ENCODE peak calls at places on chromosomes 3 and 15, in ten cellular contexts. C is Caki2; X is T follicular helper cell; D is adrenal gland; B is stimulated activated CD4-positive, alpha-beta T cell treated with anti-CD3 and anti-CD28 coated beads, TNF-alpha, amount 100 ng/mL, for 48 hours; W is NCI-H1105 treated with DMSO at 0.1 percent for 48 hours; I is endothelial cell; N is NCI-H2081 treated with DMSO at 0.1 percent for 48 hours; S is fibroblast of mammary gland; P is astrocyte of the spinal cord. G is an unnamed sample.

GRCh38 chr15:29900237-29901189 is 78.2 kb upstream of the TJP1 start:
- DNase-seq in D (no peak), X (no peak), P (no peak), N (no peak), W (no peak), B (no peak), I (no peak), S (no peak), C (no peak), G (no peak)

GRCh38 chr3:179969525-179969924 is 67.2 kb downstream of the PEX5L start:
- DNase-seq in N (no peak), P (no peak), S (peak), B (no peak), X (no peak), D (no peak), C (no peak), I (no peak), W (peak), G (no peak)

GRCh38 chr3:48568476-48568875 is 4.9 kb upstream of the UCN2 start:
- DNase-seq in B (no peak), S (no peak), C (no peak), X (no peak), P (no peak), W (no peak), N (no peak), I (no peak), D (no peak), G (no peak)

GRCh38 chr3:140898340-140899180 is 43.1 kb upstream of the SLC25A36 start:
- DNase-seq in B (no peak), D (no peak), P (peak), N (peak), X (no peak), C (peak), W (peak), I (peak), S (peak), G (peak)

GRCh38 chr3:52194541-52195296 is 3.2 kb upstream of the ALAS1 start:
- DNase-seq in X (no peak), B (no peak), I (no peak), N (no peak), D (peak), C (no peak), W (no peak), S (no peak), P (no peak), G (no peak)

GRCh38 chr3:152258448-152259302 is 10.1 kb upstream of the MBNL1 start:
- DNase-seq in W (no peak), X (peak), C (peak), B (peak), D (peak), P (peak), S (peak), I (no peak), N (no peak), G (no peak)

GRCh38 chr15:61275901-61276300 is 46.8 kb upstream of the RORA start:
- DNase-seq in D (no peak), C (no peak), X (no peak), N (peak), B (no peak), I (no peak), S (no peak), P (no peak), W (peak), G (peak)

GRCh38 chr15:29151111-29151857 is 118.3 kb downstream of the NSMCE3 start:
- DNase-seq in I (no peak), W (no peak), P (no peak), C (no peak), X (no peak), S (no peak), D (no peak), N (no peak), B (no peak), G (no peak)

GRCh38 chr3:101988591-101988990 is 139.3 kb downstream of the NFKBIZ start:
- DNase-seq in N (no peak), S (peak), I (no peak), B (peak), X (no peak), W (no peak), P (no peak), D (no peak), C (no peak), G (no peak)

GRCh38 chr3:7038394-7038793 is 177.5 kb downstream of the GRM7 start:
- DNase-seq in W (no peak), I (no peak), X (no peak), D (no peak), P (no peak), B (no peak), N (no peak), C (no peak), S (no peak), G (no peak)

GRCh38 chr15:39269352-39269751 is 311.5 kb upstream of the THBS1 start:
- DNase-seq in S (no peak), X (no peak), D (no peak), C (no peak), I (no peak), B (no peak), W (no peak), P (no peak), N (no peak), G (no peak)

GRCh38 chr3:106628407-106628806 is 748.8 kb upstream of the CCDC54 start:
- DNase-seq in N (no peak), W (no peak), D (no peak), X (no peak), C (no peak), I (no peak), P (peak), S (peak), B (no peak), G (no peak)

GRCh38 chr15:95563634-95564033 is 766.9 kb upstream of the NR2F2 start:
- DNase-seq in S (no peak), N (no peak), D (no peak), B (no peak), X (no peak), W (no peak), C (no peak), P (no peak), I (no peak), G (no peak)

GRCh38 chr15:91142097-91142744 is 42.2 kb downstream of the SV2B start:
- DNase-seq in N (no peak), S (peak), I (no peak), B (no peak), W (no peak), X (no peak), D (no peak), C (peak), P (no peak), G (peak)

GRCh38 chr15:93232840-93233239 is 143.8 kb upstream of the RGMA start:
- DNase-seq in B (no peak), P (no peak), I (no peak), W (no peak), C (no peak), D (no peak), N (no peak), S (no peak), X (no peak), G (no peak)

GRCh38 chr3:105274958-105275357 is 91.8 kb upstream of the ALCAM start:
- DNase-seq in I (no peak), P (peak), C (peak), N (no peak), D (no peak), X (no peak), S (peak), B (no peak), W (no peak), G (no peak)

GRCh38 chr3:179321585-179322322 is 1.1 kb upstream of the ZNF639 start:
- DNase-seq in C (peak), B (no peak), D (peak), N (peak), I (peak), W (peak), P (peak), S (peak), X (no peak), G (peak)

GRCh38 chr3:119580148-119580760 is 962 bp downstream of the ADPRH start:
- DNase-seq in B (no peak), I (peak), C (no peak), S (peak), P (no peak), W (no peak), N (no peak), X (no peak), D (peak), G (no peak)

GRCh38 chr3:178436773-178437172 is 99.5 kb upstream of the KCNMB2 start:
- DNase-seq in N (peak), P (peak), D (no peak), C (peak), B (no peak), I (no peak), W (peak), X (no peak), S (peak), G (peak)

GRCh38 chr3:125002834-125003368 is 52.9 kb downstream of the HEG1 start:
- DNase-seq in W (no peak), C (no peak), S (no peak), B (no peak), N (no peak), P (no peak), X (no peak), I (no peak), D (no peak), G (no peak)

GRCh38 chr3:16332904-16333426 is 68.0 kb downstream of the OXNAD1 start:
- DNase-seq in B (no peak), C (no peak), P (peak), N (no peak), I (no peak), W (no peak), X (no peak), S (peak), D (no peak), G (no peak)